ENCODE peak calls at places on chromosome 5, in seven cellular contexts. One of them, this sample, is unnamed.

GRCh38 chr5:9318031-9318430 is 227.8 kb downstream of the SEMA5A start:
- DNase-seq in choroid plexus epithelial cell: no peak
- DNase-seq in upper lobe of right lung: no peak
- DNase-seq in A549: no peak
- DNase-seq in heart left ventricle: no peak
- DNase-seq in fibroblast of pulmonary artery: no peak
- DNase-seq in fibroblast of lung: no peak
- DNase-seq in this sample: no peak

GRCh38 chr5:138109463-138110265 is 25.8 kb downstream of the WNT8A start:
- DNase-seq in choroid plexus epithelial cell: no peak
- DNase-seq in upper lobe of right lung: no peak
- DNase-seq in A549: no peak
- DNase-seq in heart left ventricle: no peak
- DNase-seq in fibroblast of pulmonary artery: no peak
- DNase-seq in fibroblast of lung: peak; percentile 55
- DNase-seq in this sample: no peak

GRCh38 chr5:154467655-154468354 is 10.2 kb downstream of the HAND1 start:
- DNase-seq in choroid plexus epithelial cell: peak; percentile 79
- DNase-seq in upper lobe of right lung: peak; percentile 89
- DNase-seq in A549: peak; percentile 94
- DNase-seq in heart left ventricle: peak; percentile 81
- DNase-seq in fibroblast of pulmonary artery: peak; percentile 76
- DNase-seq in fibroblast of lung: peak; percentile 41
- DNase-seq in this sample: no peak

GRCh38 chr5:98771389-98772109 is 1.9 kb upstream of the RGMB start:
- DNase-seq in choroid plexus epithelial cell: peak; percentile 96
- DNase-seq in upper lobe of right lung: no peak
- DNase-seq in A549: peak; percentile 88
- DNase-seq in heart left ventricle: no peak
- DNase-seq in fibroblast of pulmonary artery: peak; percentile 94
- DNase-seq in fibroblast of lung: peak; percentile 84
- DNase-seq in this sample: no peak

GRCh38 chr5:74916831-74917710 is 50.9 kb upstream of the FAM169A start:
- DNase-seq in choroid plexus epithelial cell: peak; percentile 40
- DNase-seq in upper lobe of right lung: no peak
- DNase-seq in A549: peak; percentile 60
- DNase-seq in heart left ventricle: no peak
- DNase-seq in fibroblast of pulmonary artery: no peak
- DNase-seq in fibroblast of lung: peak; percentile 48
- DNase-seq in this sample: no peak

GRCh38 chr5:142697846-142698245 is 12.0 kb upstream of the FGF1 start:
- DNase-seq in choroid plexus epithelial cell: peak; percentile 67
- DNase-seq in upper lobe of right lung: no peak
- DNase-seq in A549: no peak
- DNase-seq in heart left ventricle: peak; percentile 81
- DNase-seq in fibroblast of pulmonary artery: peak; percentile 59
- DNase-seq in fibroblast of lung: peak; percentile 47
- DNase-seq in this sample: peak; percentile 84

GRCh38 chr5:112709416-112709815 is 28.3 kb upstream of the APC start:
- DNase-seq in choroid plexus epithelial cell: no peak
- DNase-seq in upper lobe of right lung: no peak
- DNase-seq in A549: no peak
- DNase-seq in heart left ventricle: no peak
- DNase-seq in fibroblast of pulmonary artery: no peak
- DNase-seq in fibroblast of lung: peak; percentile 45
- DNase-seq in this sample: no peak

GRCh38 chr5:137300411-137301240 is 198.5 kb downstream of the SPOCK1 start:
- DNase-seq in choroid plexus epithelial cell: peak; percentile 53
- DNase-seq in upper lobe of right lung: no peak
- DNase-seq in A549: no peak
- DNase-seq in heart left ventricle: no peak
- DNase-seq in fibroblast of pulmonary artery: peak; percentile 83
- DNase-seq in fibroblast of lung: peak; percentile 85
- DNase-seq in this sample: no peak

GRCh38 chr5:115343855-115344254 is 47.4 kb upstream of the CCDC112 start:
- DNase-seq in choroid plexus epithelial cell: peak; percentile 79
- DNase-seq in upper lobe of right lung: no peak
- DNase-seq in A549: no peak
- DNase-seq in heart left ventricle: no peak
- DNase-seq in fibroblast of pulmonary artery: peak; percentile 72
- DNase-seq in fibroblast of lung: peak; percentile 55
- DNase-seq in this sample: no peak

GRCh38 chr5:153965102-153965645 is 73.5 kb downstream of the FAM114A2 start:
- DNase-seq in choroid plexus epithelial cell: peak; percentile 74
- DNase-seq in upper lobe of right lung: no peak
- DNase-seq in A549: peak; percentile 83
- DNase-seq in heart left ventricle: peak; percentile 39
- DNase-seq in fibroblast of pulmonary artery: peak; percentile 66
- DNase-seq in fibroblast of lung: peak; percentile 32
- DNase-seq in this sample: no peak

GRCh38 chr5:172571413-172571812 is 69.7 kb upstream of the NEURL1B start:
- DNase-seq in choroid plexus epithelial cell: no peak
- DNase-seq in upper lobe of right lung: no peak
- DNase-seq in A549: no peak
- DNase-seq in heart left ventricle: no peak
- DNase-seq in fibroblast of pulmonary artery: no peak
- DNase-seq in fibroblast of lung: no peak
- DNase-seq in this sample: no peak

GRCh38 chr5:34001231-34001935 is 6.5 kb downstream of the AMACR start:
- DNase-seq in choroid plexus epithelial cell: peak; percentile 21
- DNase-seq in upper lobe of right lung: peak; percentile 66
- DNase-seq in A549: no peak
- DNase-seq in heart left ventricle: no peak
- DNase-seq in fibroblast of pulmonary artery: peak; percentile 11
- DNase-seq in fibroblast of lung: peak; percentile 75
- DNase-seq in this sample: no peak

GRCh38 chr5:152811985-152812384 is 406.9 kb upstream of the NMUR2 start:
- DNase-seq in choroid plexus epithelial cell: no peak
- DNase-seq in upper lobe of right lung: no peak
- DNase-seq in A549: no peak
- DNase-seq in heart left ventricle: no peak
- DNase-seq in fibroblast of pulmonary artery: peak; percentile 1
- DNase-seq in fibroblast of lung: no peak
- DNase-seq in this sample: no peak

GRCh38 chr5:98490348-98490747 is 283.1 kb upstream of the RGMB start:
- DNase-seq in choroid plexus epithelial cell: no peak
- DNase-seq in upper lobe of right lung: no peak
- DNase-seq in A549: no peak
- DNase-seq in heart left ventricle: no peak
- DNase-seq in fibroblast of pulmonary artery: no peak
- DNase-seq in fibroblast of lung: no peak
- DNase-seq in this sample: no peak

GRCh38 chr5:78373231-78373630 is 12.8 kb downstream of the SCAMP1 start:
- DNase-seq in choroid plexus epithelial cell: no peak
- DNase-seq in upper lobe of right lung: no peak
- DNase-seq in A549: no peak
- DNase-seq in heart left ventricle: no peak
- DNase-seq in fibroblast of pulmonary artery: no peak
- DNase-seq in fibroblast of lung: peak; percentile 3
- DNase-seq in this sample: no peak

GRCh38 chr5:178895615-178896571 is at the start of gene ZFP2:
- DNase-seq in choroid plexus epithelial cell: peak; percentile 57
- DNase-seq in upper lobe of right lung: peak; percentile 83
- DNase-seq in A549: peak; percentile 18
- DNase-seq in heart left ventricle: peak; percentile 77
- DNase-seq in fibroblast of pulmonary artery: peak; percentile 54
- DNase-seq in fibroblast of lung: peak; percentile 67
- DNase-seq in this sample: no peak

GRCh38 chr5:96117863-96118651 is 156.4 kb upstream of the ELL2 start:
- DNase-seq in choroid plexus epithelial cell: peak; percentile 30
- DNase-seq in upper lobe of right lung: no peak
- DNase-seq in A549: no peak
- DNase-seq in heart left ventricle: no peak
- DNase-seq in fibroblast of pulmonary artery: peak; percentile 31
- DNase-seq in fibroblast of lung: peak; percentile 56
- DNase-seq in this sample: no peak

GRCh38 chr5:78699565-78700143 is 51.1 kb upstream of the LHFPL2 start:
- DNase-seq in choroid plexus epithelial cell: peak; percentile 92
- DNase-seq in upper lobe of right lung: no peak
- DNase-seq in A549: peak; percentile 76
- DNase-seq in heart left ventricle: no peak
- DNase-seq in fibroblast of pulmonary artery: peak; percentile 93
- DNase-seq in fibroblast of lung: peak; percentile 98
- DNase-seq in this sample: no peak

GRCh38 chr5:37519807-37520206 is 140.7 kb downstream of the WDR70 start:
- DNase-seq in choroid plexus epithelial cell: no peak
- DNase-seq in upper lobe of right lung: no peak
- DNase-seq in A549: no peak
- DNase-seq in heart left ventricle: no peak
- DNase-seq in fibroblast of pulmonary artery: no peak
- DNase-seq in fibroblast of lung: no peak
- DNase-seq in this sample: no peak

GRCh38 chr5:81750308-81751008 is 439 bp downstream of the SSBP2 start:
- DNase-seq in choroid plexus epithelial cell: no peak
- DNase-seq in upper lobe of right lung: peak; percentile 67
- DNase-seq in A549: peak; percentile 26
- DNase-seq in heart left ventricle: no peak
- DNase-seq in fibroblast of pulmonary artery: no peak
- DNase-seq in fibroblast of lung: no peak
- DNase-seq in this sample: no peak

GRCh38 chr5:153717287-153717686 is 226.8 kb downstream of the GRIA1 start:
- DNase-seq in choroid plexus epithelial cell: no peak
- DNase-seq in upper lobe of right lung: no peak
- DNase-seq in A549: no peak
- DNase-seq in heart left ventricle: no peak
- DNase-seq in fibroblast of pulmonary artery: no peak
- DNase-seq in fibroblast of lung: no peak
- DNase-seq in this sample: no peak

GRCh38 chr5:38339446-38339845 is 81.1 kb downstream of the EGFLAM start:
- DNase-seq in choroid plexus epithelial cell: peak; percentile 4
- DNase-seq in upper lobe of right lung: no peak
- DNase-seq in A549: no peak
- DNase-seq in heart left ventricle: no peak
- DNase-seq in fibroblast of pulmonary artery: no peak
- DNase-seq in fibroblast of lung: no peak
- DNase-seq in this sample: no peak

DNA sequence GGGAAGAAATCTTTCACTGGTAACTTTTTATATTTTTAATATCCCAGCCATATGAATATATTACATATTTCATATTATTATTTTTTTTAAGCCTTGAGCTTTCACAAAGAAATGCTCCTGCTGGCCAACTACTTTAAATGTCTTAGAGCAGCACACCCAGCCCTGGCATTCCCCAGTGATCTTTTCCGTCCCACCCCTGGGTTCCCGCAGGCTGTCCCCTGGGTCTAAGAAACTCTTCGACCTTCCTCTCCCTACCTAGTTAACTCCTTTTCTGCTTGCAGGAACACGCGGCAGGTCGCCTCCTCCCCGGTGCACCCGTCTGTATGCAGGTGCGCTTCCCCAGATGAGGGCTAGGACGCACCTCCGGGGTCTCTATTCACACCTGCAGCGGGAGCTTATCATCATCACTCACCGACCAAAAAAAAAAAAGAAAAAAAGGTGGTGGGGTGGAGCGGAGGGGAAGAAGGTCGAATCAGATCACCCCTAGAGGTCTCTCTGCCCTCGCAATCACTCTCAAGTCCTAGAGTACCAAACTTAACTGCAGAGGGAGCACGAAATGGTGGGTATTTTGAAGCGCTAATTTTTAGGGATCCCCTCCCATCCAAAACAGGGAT is 696 bp downstream of the ZFP62 start:
- DNase-seq in choroid plexus epithelial cell: peak; percentile 14
- DNase-seq in upper lobe of right lung: no peak
- DNase-seq in A549: peak; percentile 62
- DNase-seq in heart left ventricle: peak; percentile 27
- DNase-seq in fibroblast of pulmonary artery: no peak
- DNase-seq in fibroblast of lung: no peak
- DNase-seq in this sample: no peak
- TF ChIP-seq CTCF in choroid plexus epithelial cell: peak; percentile 11
- TF ChIP-seq CTCF in upper lobe of right lung: no peak
- TF ChIP-seq CTCF in A549: peak; percentile 51
- TF ChIP-seq CTCF in heart left ventricle: no peak
- TF ChIP-seq CTCF in fibroblast of pulmonary artery: no peak
- TF ChIP-seq CTCF in fibroblast of lung: peak; percentile 15
- TF ChIP-seq CTCF in this sample: no peak

DNA sequence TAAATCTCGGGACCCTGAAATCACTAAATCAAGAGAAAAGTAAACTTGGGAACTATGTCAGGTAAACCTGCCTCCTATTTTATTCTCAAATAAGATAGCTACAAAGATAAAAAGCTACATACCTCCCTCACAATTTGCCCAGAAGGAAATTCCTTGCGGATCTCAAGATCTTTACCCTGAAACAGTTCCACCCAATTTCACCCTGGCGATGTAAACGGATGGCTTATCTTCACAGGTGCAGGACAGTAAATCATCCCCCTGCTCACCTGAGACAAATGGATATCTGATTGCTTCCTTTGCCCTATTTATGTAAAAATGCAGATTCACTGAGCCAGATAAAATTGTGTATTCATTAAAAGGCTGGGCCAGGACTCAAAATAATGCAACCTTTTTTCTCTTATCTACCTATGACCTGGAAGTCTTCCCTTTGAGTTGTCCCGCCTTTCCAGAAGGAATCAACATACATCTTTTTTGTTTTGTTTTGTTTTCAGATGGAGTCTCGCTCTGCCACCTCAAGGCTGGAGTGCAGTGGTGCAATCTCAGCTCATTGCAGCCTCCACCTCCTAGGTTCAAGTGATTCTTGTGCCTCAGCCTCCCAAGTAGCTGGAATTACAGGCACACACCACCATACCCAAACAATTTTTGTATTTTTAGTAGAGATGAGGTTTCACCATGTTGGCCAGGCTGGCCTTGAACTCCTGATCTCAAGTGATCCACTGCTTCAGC is 13.8 kb downstream of the TMEM267 start:
- DNase-seq in choroid plexus epithelial cell: peak; percentile 8
- DNase-seq in upper lobe of right lung: no peak
- DNase-seq in A549: no peak
- DNase-seq in heart left ventricle: no peak
- DNase-seq in fibroblast of pulmonary artery: no peak
- DNase-seq in fibroblast of lung: no peak
- DNase-seq in this sample: no peak
- TF ChIP-seq CTCF in choroid plexus epithelial cell: peak; percentile 23
- TF ChIP-seq CTCF in upper lobe of right lung: no peak
- TF ChIP-seq CTCF in A549: no peak
- TF ChIP-seq CTCF in heart left ventricle: no peak
- TF ChIP-seq CTCF in fibroblast of pulmonary artery: no peak
- TF ChIP-seq CTCF in fibroblast of lung: no peak
- TF ChIP-seq CTCF in this sample: no peak

GRCh38 chr5:139543423-139543991 is 17.6 kb upstream of the UBE2D2 start:
- DNase-seq in choroid plexus epithelial cell: peak; percentile 27
- DNase-seq in upper lobe of right lung: peak; percentile 85
- DNase-seq in A549: no peak
- DNase-seq in heart left ventricle: peak; percentile 87
- DNase-seq in fibroblast of pulmonary artery: peak; percentile 27
- DNase-seq in fibroblast of lung: peak; percentile 43
- DNase-seq in this sample: peak; percentile 73
- TF ChIP-seq CTCF in choroid plexus epithelial cell: peak; percentile 30
- TF ChIP-seq CTCF in upper lobe of right lung: peak; percentile 38
- TF ChIP-seq CTCF in A549: no peak
- TF ChIP-seq CTCF in heart left ventricle: no peak
- TF ChIP-seq CTCF in fibroblast of pulmonary artery: peak; percentile 1
- TF ChIP-seq CTCF in fibroblast of lung: peak; percentile 15
- TF ChIP-seq CTCF in this sample: no peak

DNA sequence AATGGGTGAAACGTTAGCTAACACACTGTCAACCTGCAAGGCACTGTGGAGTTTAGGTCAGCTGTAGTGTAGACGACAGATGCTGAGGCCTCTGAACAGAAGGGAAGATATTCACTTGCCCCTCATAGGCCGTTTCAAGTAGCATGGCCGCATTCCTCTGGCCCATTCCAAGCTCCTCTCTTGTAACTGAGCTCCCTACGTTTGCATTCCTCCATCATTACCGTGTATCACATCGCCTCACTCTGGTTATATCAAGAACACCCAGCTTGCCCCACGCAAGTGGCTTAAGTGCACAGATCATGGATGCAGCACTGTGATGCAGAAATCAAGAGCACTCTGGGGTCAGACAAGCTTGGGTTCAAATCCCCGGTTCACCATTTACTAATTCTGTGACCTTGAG is 43.3 kb downstream of the PRELID2 start:
- DNase-seq in choroid plexus epithelial cell: no peak
- DNase-seq in upper lobe of right lung: no peak
- DNase-seq in A549: no peak
- DNase-seq in heart left ventricle: no peak
- DNase-seq in fibroblast of pulmonary artery: no peak
- DNase-seq in fibroblast of lung: no peak
- DNase-seq in this sample: no peak
- TF ChIP-seq CTCF in choroid plexus epithelial cell: no peak
- TF ChIP-seq CTCF in upper lobe of right lung: no peak
- TF ChIP-seq CTCF in A549: no peak
- TF ChIP-seq CTCF in heart left ventricle: no peak
- TF ChIP-seq CTCF in fibroblast of pulmonary artery: no peak
- TF ChIP-seq CTCF in fibroblast of lung: no peak
- TF ChIP-seq CTCF in this sample: no peak

This sample was measured in coronary artery.